ENCODE peak calls at places on chromosomes 7 and 10, in four cellular contexts. G is colonic mucosa, Q is tibial nerve, X is sigmoid colon. H is an unnamed sample.

GRCh38 chr10:100518761-100519241 is 860 bp downstream of the SEC31B start:
- DNase-seq in G (peak; percentile 80), Q (peak; percentile 92), X (no peak), H (peak; percentile 42)

GRCh38 chr7:86867163-86867762 is 192.2 kb downstream of the ELAPOR2 start:
- DNase-seq in G (no peak), Q (no peak), X (no peak), H (no peak)

GRCh38 chr10:88728107-88728763 is 22.2 kb downstream of the LIPK start:
- DNase-seq in G (peak; percentile 27), Q (no peak), X (no peak), H (peak; percentile 30)

GRCh38 chr7:116671681-116672595 is at the start of gene MET:
- DNase-seq in G (peak; percentile 85), Q (peak; percentile 73), X (peak; percentile 85), H (peak; percentile 86)

GRCh38 chr7:67408109-67408508 is 411.5 kb downstream of the TYW1 start:
- DNase-seq in G (no peak), Q (no peak), X (no peak), H (no peak)

GRCh38 chr10:43408331-43408709 is 666 bp downstream of the HNRNPF start:
- DNase-seq in G (no peak), Q (no peak), X (no peak), H (no peak)

GRCh38 chr10:103507235-103508191 is 14.0 kb downstream of the NEURL1 start:
- DNase-seq in G (peak; percentile 42), Q (no peak), X (no peak), H (peak; percentile 75)

GRCh38 chr7:26127411-26127810 is 24.6 kb upstream of the NFE2L3 start:
- DNase-seq in G (no peak), Q (no peak), X (no peak), H (no peak)

GRCh38 chr7:45924283-45924682 is 3.2 kb upstream of the IGFBP3 start:
- DNase-seq in G (no peak), Q (no peak), X (no peak), H (no peak)

GRCh38 chr7:108486291-108486966 is 30.2 kb upstream of the NRCAM start:
- DNase-seq in G (no peak), Q (no peak), X (no peak), H (no peak)

GRCh38 chr10:3805227-3805790 is 20.3 kb upstream of the KLF6 start:
- DNase-seq in G (no peak), Q (peak; percentile 55), X (no peak), H (peak; percentile 54)

GRCh38 chr10:63003816-63004453 is 129.2 kb upstream of the NRBF2 start:
- DNase-seq in G (no peak), Q (no peak), X (no peak), H (no peak)

GRCh38 chr10:30645340-30645827 is 15.8 kb upstream of the LYZL2 start:
- DNase-seq in G (no peak), Q (no peak), X (peak; percentile 74), H (no peak)

GRCh38 chr10:47164126-47164799 is 135.7 kb upstream of the GDF10 start:
- DNase-seq in G (no peak), Q (no peak), X (no peak), H (no peak)

GRCh38 chr7:34137176-34137575 is 231.8 kb downstream of the BMPER start:
- DNase-seq in G (no peak), Q (no peak), X (no peak), H (no peak)

GRCh38 chr10:30172663-30173062 is 113.3 kb upstream of the JCAD start:
- DNase-seq in G (no peak), Q (no peak), X (no peak), H (no peak)

GRCh38 chr10:13614530-13615332 is 28.0 kb downstream of the PRPF18 start:
- DNase-seq in G (no peak), Q (no peak), X (no peak), H (no peak)

GRCh38 chr7:100157334-100158228 is 942 bp downstream of the TRAPPC14 start:
- DNase-seq in G (no peak), Q (peak; percentile 21), X (peak; percentile 74), H (peak; percentile 54)
- TF ChIP-seq CTCF in G (no peak), Q (no peak), X (no peak), H (no peak)

GRCh38 chr10:18204050-18204449 is 63.8 kb downstream of the CACNB2 start:
- DNase-seq in G (no peak), Q (no peak), X (no peak), H (no peak)

GRCh38 chr10:18203526-18203925 is 63.3 kb downstream of the CACNB2 start:
- DNase-seq in G (no peak), Q (no peak), X (no peak), H (no peak)

GRCh38 chr10:18197706-18198105 is 57.5 kb downstream of the CACNB2 start:
- DNase-seq in G (no peak), Q (no peak), X (no peak), H (no peak)

GRCh38 chr10:18205098-18205834 is 65.0 kb downstream of the CACNB2 start:
- DNase-seq in G (no peak), Q (no peak), X (no peak), H (no peak)

GRCh38 chr10:18202600-18203150 is 62.5 kb downstream of the CACNB2 start:
- DNase-seq in G (no peak), Q (no peak), X (no peak), H (no peak)
- H3K4me1 ChIP-seq in G (no peaks in the 10 kb centered on the region), Q (no peaks in the 10 kb centered on the region), X (peaks cover 56% of the 10 kb centered on the region), H (peaks cover 8% of the 10 kb centered on the region)

DNA sequence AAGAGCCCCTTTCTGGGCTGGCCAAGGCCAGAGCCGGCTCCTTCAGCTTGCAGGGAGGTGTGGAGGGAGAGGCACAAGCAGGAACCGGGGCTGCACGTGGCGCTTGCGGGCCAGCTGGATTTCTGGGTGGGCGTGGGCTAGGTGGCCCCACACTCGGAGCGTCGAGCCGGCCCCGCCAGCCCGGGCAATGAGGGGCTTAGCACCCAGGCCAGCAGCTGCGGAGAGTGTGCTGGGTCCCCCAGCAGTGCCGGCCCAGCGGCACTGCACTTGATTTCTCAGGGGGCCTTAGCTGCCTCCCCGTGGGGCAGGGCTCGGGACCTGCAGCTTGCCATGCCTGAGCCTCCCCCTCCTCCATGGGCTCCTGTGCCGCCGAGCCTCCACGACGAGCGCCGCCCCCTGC is 48.1 kb downstream of the SH2D4B start:
- DNase-seq in G (no peak), Q (no peak), X (peak; percentile 33), H (no peak)
- TF ChIP-seq CTCF in G (no peak), Q (no peak), X (no peak), H (no peak)

DNA sequence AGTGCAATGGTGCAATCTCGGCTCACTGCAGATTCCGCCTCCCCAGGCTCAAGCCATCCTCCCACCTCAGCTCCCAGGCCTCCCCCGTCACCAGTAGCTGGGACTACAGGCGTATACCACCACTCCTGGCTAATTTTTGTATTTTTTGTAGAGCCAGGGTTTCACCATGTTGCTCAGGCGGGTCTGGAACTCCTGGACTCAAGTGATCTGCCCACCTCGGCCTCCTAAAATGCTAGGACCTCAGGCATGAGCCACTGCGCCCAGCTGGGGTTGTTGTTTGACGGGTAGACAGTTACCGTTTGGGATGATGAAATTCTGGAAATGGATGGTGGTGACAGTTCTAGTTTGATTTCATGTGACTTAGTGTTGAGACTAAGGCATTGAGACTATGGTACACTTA is 15.3 kb downstream of the CALML3 start:
- DNase-seq in G (no peak), Q (no peak), X (peak; percentile 33), H (no peak)
- H3K4me1 ChIP-seq in G (peaks cover 2% of the 10 kb centered on the region), Q (peaks cover 8% of the 10 kb centered on the region), X (peaks cover 15% of the 10 kb centered on the region), H (peaks cover 14% of the 10 kb centered on the region)

DNA sequence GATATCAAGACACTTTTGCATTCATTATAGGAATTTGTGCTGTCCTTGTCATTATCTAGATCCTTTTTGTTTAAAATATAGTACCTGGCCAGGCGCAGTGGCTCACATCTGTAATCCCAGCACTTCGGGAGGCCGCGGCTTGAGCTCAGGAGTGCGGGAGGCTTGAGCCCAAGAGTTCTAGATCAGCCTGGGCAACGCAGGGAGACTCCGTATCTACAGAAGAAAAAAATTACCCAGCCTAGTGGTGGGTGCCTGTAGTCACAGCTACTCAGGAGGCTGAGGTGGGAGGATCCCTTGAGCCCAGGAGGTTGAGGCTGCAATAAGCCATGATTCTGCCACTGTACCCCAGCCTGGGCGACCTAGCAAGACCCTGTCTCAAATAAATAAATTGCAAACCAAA is 621 bp upstream of the MORN4 start:
- DNase-seq in G (peak; percentile 25), Q (no peak), X (no peak), H (no peak)
- TF ChIP-seq CTCF in G (peak; percentile 31), Q (no peak), X (peak; percentile 21), H (no peak)

GRCh38 chr10:35456784-35457183 is 120.5 kb downstream of the CCNY start:
- DNase-seq in G (no peak), Q (no peak), X (no peak), H (no peak)

GRCh38 chr10:35456175-35456574 is 119.9 kb downstream of the CCNY start:
- DNase-seq in G (no peak), Q (no peak), X (no peak), H (no peak)

GRCh38 chr10:35460852-35461460 is 124.6 kb downstream of the CCNY start:
- DNase-seq in G (no peak), Q (no peak), X (no peak), H (no peak)

GRCh38 chr10:35459449-35459847 is 123.1 kb downstream of the CCNY start:
- DNase-seq in G (no peak), Q (no peak), X (no peak), H (no peak)

DNA sequence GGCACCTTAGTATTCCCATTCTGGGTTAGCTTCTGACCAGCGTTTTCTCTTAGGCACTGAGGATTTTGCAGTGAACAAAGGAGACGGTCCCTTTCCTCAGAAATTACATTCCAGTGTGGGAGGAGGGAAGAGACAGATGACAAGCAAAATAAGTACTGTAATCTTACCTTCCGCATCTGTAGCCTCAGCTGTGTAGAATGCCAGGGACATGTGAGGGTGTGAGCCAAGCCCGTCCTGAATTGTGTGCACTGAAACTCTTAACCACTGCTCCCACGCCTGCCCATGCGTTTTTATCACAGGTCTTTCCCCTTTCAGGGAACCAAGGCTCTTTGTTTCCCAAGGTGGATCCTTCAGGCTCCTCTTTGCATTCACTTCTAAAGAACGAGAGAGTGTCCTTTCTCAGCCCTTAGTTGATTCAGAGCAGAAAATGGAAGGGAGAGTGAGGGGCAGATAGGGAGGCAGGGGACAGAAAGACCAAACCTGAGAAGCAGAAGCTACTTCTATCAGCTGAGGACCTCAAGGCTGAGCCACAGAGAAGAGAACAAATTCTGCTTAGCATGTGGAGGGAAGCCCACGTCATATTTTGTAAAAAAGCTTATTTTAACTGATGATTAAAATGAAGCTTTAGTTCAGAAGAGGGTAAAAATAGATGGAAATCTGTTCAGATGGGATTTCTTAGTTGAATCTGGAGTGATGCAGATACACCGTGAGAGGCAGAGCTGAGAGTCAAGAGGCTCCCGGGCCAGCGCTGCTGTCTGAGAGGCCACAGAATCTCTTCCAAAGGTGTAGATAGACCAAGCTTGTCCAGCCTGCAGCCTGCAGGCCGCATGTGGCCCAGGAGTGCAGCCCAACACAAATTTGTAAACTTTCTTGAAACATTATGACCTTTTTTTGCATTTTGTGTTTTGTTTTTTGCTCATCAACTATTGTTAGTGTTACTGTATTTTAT is 122.5 kb downstream of the CCNY start:
- DNase-seq in G (no peak), Q (no peak), X (no peak), H (no peak)
- H3K4me1 ChIP-seq in G (peaks cover 6% of the 10 kb centered on the region), Q (peaks cover 70% of the 10 kb centered on the region), X (peaks cover 84% of the 10 kb centered on the region), H (peaks cover 6% of the 10 kb centered on the region)

GRCh38 chr10:125258676-125259075 is 98.3 kb upstream of the CTBP2 start:
- DNase-seq in G (no peak), Q (no peak), X (no peak), H (no peak)
- TF ChIP-seq CTCF in G (no peak), Q (no peak), X (no peak), H (no peak)

GRCh38 chr7:69256634-69257081 is 341.6 kb upstream of the AUTS2 start:
- DNase-seq in G (no peak), Q (peak; percentile 59), X (peak; percentile 87), H (peak; percentile 53)
- H3K4me1 ChIP-seq in G (no peaks in the 10 kb centered on the region), Q (no peaks in the 10 kb centered on the region), X (no peaks in the 10 kb centered on the region), H (no peaks in the 10 kb centered on the region)